ENCODE peak calls at places on chromosomes 11 and 22, in eight cellular contexts. K is colonic mucosa; I is ovary; Q is neural progenitor cell; U is mammary epithelial cell; D is CD8-positive, alpha-beta T cell; W is HCT116; T is osteoblast. Y is an unnamed sample. For H3K4me1, the result is how much of the 10 kb centered on the place peaks cover.

GRCh38 chr11:57224537-57224936 is 12.5 kb downstream of the APLNR start:
- DNase-seq in K (no peak), I (no peak), Q (no peak), U (peak), D (no peak), W (no peak), T (no peak), Y (no peak)

GRCh38 chr11:86761978-86762377 is 38.4 kb upstream of the PRSS23 start:
- DNase-seq in K (no peak), I (no peak), Q (no peak), U (no peak), D (no peak), W (no peak), T (peak), Y (no peak)

GRCh38 chr22:23402275-23403151 is 177.6 kb downstream of the IGLL1 start:
- DNase-seq in K (peak), I (peak), Q (peak), U (peak), D (peak), W (peak), T (peak), Y (peak)

GRCh38 chr11:22460181-22460580 is 122.0 kb downstream of the SLC17A6 start:
- DNase-seq in K (no peak), I (no peak), Q (no peak), U (peak), D (no peak), W (no peak), T (no peak), Y (no peak)

GRCh38 chr11:15923169-15923568 is 433.2 kb downstream of the SOX6 start:
- DNase-seq in K (no peak), I (no peak), Q (peak), U (peak), D (no peak), W (no peak), T (no peak), Y (no peak)

GRCh38 chr22:45946805-45947600 is 30.0 kb downstream of the WNT7B start:
- DNase-seq in K (no peak), I (no peak), Q (no peak), U (no peak), D (no peak), W (no peak), T (no peak), Y (no peak)

GRCh38 chr11:84899740-84900139 is 727.4 kb downstream of the DLG2 start:
- DNase-seq in K (no peak), I (no peak), Q (peak), U (no peak), D (no peak), W (peak), T (no peak), Y (no peak)

GRCh38 chr11:11798586-11799438 is 43.0 kb upstream of the USP47 start:
- DNase-seq in K (peak), I (peak), Q (peak), U (no peak), D (peak), W (peak), T (peak), Y (peak)

GRCh38 chr11:44602810-44603410 is 37.4 kb downstream of the CD82 start:
- DNase-seq in K (no peak), I (no peak), Q (no peak), U (no peak), D (no peak), W (no peak), T (peak), Y (no peak)

GRCh38 chr22:22833488-22833887 is 54.1 kb upstream of the IGLL5 start:
- DNase-seq in K (no peak), I (no peak), Q (no peak), U (no peak), D (no peak), W (no peak), T (no peak), Y (no peak)

GRCh38 chr11:2378527-2379210 is 1.6 kb downstream of the CD81 start:
- DNase-seq in K (no peak), I (peak), Q (peak), U (no peak), D (no peak), W (no peak), T (peak), Y (peak)

GRCh38 chr11:84012171-84012826 is 726.1 kb upstream of the CCDC90B start:
- DNase-seq in K (no peak), I (no peak), Q (no peak), U (no peak), D (no peak), W (no peak), T (no peak), Y (no peak)

GRCh38 chr22:49213731-49214352 is 613.8 kb downstream of the BRD1 start:
- DNase-seq in K (no peak), I (peak), Q (no peak), U (no peak), D (no peak), W (no peak), T (peak), Y (no peak)

GRCh38 chr22:31223786-31224191 is 11.7 kb downstream of the LIMK2 start:
- DNase-seq in K (no peak), I (no peak), Q (no peak), U (peak), D (no peak), W (no peak), T (no peak), Y (no peak)

GRCh38 chr11:61472282-61472681 is 36.3 kb upstream of the LRRC10B start:
- DNase-seq in K (peak), I (no peak), Q (no peak), U (no peak), D (no peak), W (no peak), T (peak), Y (no peak)

GRCh38 chr11:95095858-95096587 is 6.4 kb downstream of the ENDOD1 start:
- DNase-seq in K (no peak), I (no peak), Q (no peak), U (peak), D (no peak), W (no peak), T (peak), Y (no peak)

GRCh38 chr11:85167038-85167437 is 460.1 kb downstream of the DLG2 start:
- DNase-seq in K (no peak), I (no peak), Q (no peak), U (no peak), D (no peak), W (no peak), T (no peak), Y (no peak)

GRCh38 chr11:128937480-128937879 is 5.2 kb downstream of the TP53AIP1 start:
- DNase-seq in K (no peak), I (no peak), Q (no peak), U (no peak), D (no peak), W (no peak), T (peak), Y (no peak)
- H3K4me1 ChIP-seq in K (under half), I (under half), Q (under half), U (under half), D (under half), W (under half), T (under half), Y (under half)

DNA sequence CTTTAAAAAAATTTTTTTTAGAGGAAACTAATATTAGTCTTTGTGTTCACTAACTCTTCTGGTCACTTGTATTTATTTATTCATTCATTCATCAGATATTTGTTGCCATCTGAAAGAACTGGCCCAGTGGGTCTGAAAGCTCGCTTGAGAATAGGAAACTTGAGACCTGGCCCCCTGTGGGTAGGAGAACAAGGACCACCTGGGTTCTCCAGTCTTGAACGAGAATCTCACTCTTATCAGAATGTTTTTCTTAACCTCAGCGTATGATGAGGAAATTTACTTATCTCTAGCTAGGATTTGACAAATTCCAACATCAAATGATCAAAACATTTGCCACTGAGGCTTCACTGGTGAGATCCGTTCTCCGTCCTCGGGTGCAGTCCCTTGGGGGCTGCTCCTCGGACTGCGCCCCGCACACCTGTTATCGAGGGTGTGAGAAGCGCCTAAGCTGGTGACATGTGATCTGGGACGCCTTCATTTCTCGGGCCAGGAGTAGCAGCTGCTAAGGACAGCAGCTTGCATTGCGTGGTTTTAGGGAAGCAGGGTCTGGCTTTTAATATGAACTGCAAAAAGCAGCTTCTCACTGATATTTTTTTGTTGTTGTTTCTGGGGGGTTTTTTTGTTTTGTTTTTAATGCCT is 6.3 kb downstream of the C22orf31 start:
- DNase-seq in K (no peak), I (no peak), Q (peak), U (no peak), D (no peak), W (no peak), T (peak), Y (no peak)
- H3K4me1 ChIP-seq in K (under half), I (under half), Q (under half), U (under half), D (under half), W (under half), T (under half), Y (under half)

GRCh38 chr11:65290448-65291165 is 24.1 kb upstream of the CDC42EP2 start:
- DNase-seq in K (peak), I (peak), Q (no peak), U (peak), D (no peak), W (no peak), T (peak), Y (no peak)
- H3K4me1 ChIP-seq in K (under half), I (under half), Q (under half), U (under half), D (under half), W (under half), T (under half), Y (under half)

GRCh38 chr11:32434116-32434386 is 1.3 kb downstream of the WT1 start:
- DNase-seq in K (no peak), I (no peak), Q (no peak), U (no peak), D (no peak), W (no peak), T (no peak), Y (no peak)
- H3K4me1 ChIP-seq in K (under half), I (under half), Q (under half), U (under half), D (under half), W (under half), T (under half), Y (under half)

GRCh38 chr11:96337541-96338530 is 5.2 kb downstream of the MAML2 start:
- DNase-seq in K (peak), I (no peak), Q (no peak), U (no peak), D (no peak), W (no peak), T (no peak), Y (no peak)
- H3K4me1 ChIP-seq in K (under half), I (under half), Q (under half), U (under half), D (half or more), W (under half), T (half or more), Y (under half)

DNA sequence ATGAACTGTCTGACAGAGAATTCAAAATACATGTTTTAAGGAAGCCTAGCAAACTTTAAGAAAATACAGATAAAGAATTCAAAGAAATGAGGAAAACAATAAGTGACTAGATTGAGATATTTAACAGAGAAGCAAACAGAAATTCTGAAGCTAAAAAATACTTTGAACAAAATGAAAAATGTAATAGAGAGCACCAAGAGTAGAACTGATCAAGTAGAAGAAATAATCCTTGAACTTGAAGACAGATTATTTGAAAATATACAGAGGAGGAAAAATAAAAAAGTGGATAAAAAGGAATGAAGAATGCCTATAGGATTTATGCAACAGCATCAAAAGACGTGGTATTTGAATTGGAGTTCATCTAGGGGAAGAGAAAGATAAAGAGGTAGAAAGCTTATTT is 101.9 kb upstream of the OR4B1 start:
- DNase-seq in K (no peak), I (no peak), Q (no peak), U (no peak), D (no peak), W (no peak), T (no peak), Y (no peak)
- H3K4me1 ChIP-seq in K (under half), I (under half), Q (under half), U (under half), D (under half), W (under half), T (under half), Y (under half)

GRCh38 chr11:128724891-128725611 is 31.2 kb downstream of the FLI1 start:
- DNase-seq in K (no peak), I (no peak), Q (no peak), U (no peak), D (no peak), W (no peak), T (no peak), Y (no peak)
- H3K4me1 ChIP-seq in K (under half), I (under half), Q (under half), U (under half), D (half or more), W (under half), T (under half), Y (under half)

GRCh38 chr11:75339685-75340409 is 11.6 kb downstream of the ARRB1 start:
- DNase-seq in K (peak), I (no peak), Q (peak), U (no peak), D (no peak), W (no peak), T (peak), Y (peak)

GRCh38 chr11:75341583-75341982 is 9.9 kb downstream of the ARRB1 start:
- DNase-seq in K (peak), I (no peak), Q (no peak), U (no peak), D (no peak), W (no peak), T (peak), Y (no peak)

GRCh38 chr11:75337195-75337654 is 14.2 kb downstream of the ARRB1 start:
- DNase-seq in K (no peak), I (no peak), Q (no peak), U (peak), D (no peak), W (no peak), T (peak), Y (peak)

GRCh38 chr11:75334976-75335375 is 16.5 kb downstream of the ARRB1 start:
- DNase-seq in K (no peak), I (no peak), Q (peak), U (no peak), D (no peak), W (no peak), T (no peak), Y (no peak)

GRCh38 chr11:75338516-75339218 is 12.8 kb downstream of the ARRB1 start:
- DNase-seq in K (no peak), I (no peak), Q (no peak), U (no peak), D (no peak), W (no peak), T (peak), Y (peak)
- H3K4me1 ChIP-seq in K (half or more), I (under half), Q (under half), U (under half), D (half or more), W (under half), T (under half), Y (half or more)

DNA sequence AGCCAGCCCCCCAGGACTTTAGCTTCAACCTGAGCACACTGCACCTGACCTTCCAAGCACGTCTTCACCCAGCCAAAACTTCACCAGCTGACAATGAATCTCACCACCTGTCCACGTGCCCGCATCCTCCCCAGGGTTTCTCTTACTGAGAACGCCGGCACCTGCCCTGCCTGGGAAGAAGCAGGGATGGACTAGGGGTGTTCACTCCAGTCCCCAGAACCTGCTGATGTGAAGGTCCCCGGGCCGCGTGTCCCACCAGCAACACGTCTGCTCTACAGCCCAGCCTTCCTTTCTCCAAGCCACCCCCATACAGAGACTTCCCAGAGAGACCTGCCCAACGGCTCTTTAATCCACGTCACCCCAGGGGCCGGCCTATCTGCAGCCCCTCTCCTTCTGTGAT is 12.8 kb downstream of the CPT1A start:
- DNase-seq in K (no peak), I (no peak), Q (no peak), U (no peak), D (no peak), W (no peak), T (no peak), Y (no peak)
- H3K4me1 ChIP-seq in K (under half), I (under half), Q (under half), U (under half), D (under half), W (under half), T (under half), Y (under half)

GRCh38 chr11:114086394-114086793 is 26.9 kb downstream of the ZBTB16 start:
- DNase-seq in K (no peak), I (no peak), Q (no peak), U (no peak), D (no peak), W (no peak), T (no peak), Y (no peak)
- H3K4me1 ChIP-seq in K (under half), I (under half), Q (half or more), U (under half), D (under half), W (under half), T (under half), Y (under half)